ENCODE peak calls at places on chromosomes 3 and 15, in nine cellular contexts. P is Peyer's patch; Y is prostate gland; K is cardiac muscle cell; T is body of pancreas; Q is neural progenitor cell; S is vagina; X is CD8-positive, alpha-beta T cell; C is stomach. Z is an unnamed sample.

GRCh38 chr15:85333132-85333831 is 47.1 kb upstream of the AKAP13 start:
- DNase-seq in P (no peak), Y (no peak), K (peak; percentile 96), T (no peak), Q (no peak), S (no peak), X (no peak), C (no peak), Z (no peak)

GRCh38 chr3:40631341-40631995 is 106.7 kb downstream of the ZNF621 start:
- DNase-seq in P (no peak), Y (peak; percentile 55), K (peak; percentile 6), T (no peak), Q (no peak), S (no peak), X (no peak), C (no peak), Z (no peak)

GRCh38 chr3:48938156-48938555 is 19.5 kb downstream of the ARIH2 start:
- DNase-seq in P (no peak), Y (no peak), K (no peak), T (no peak), Q (no peak), S (no peak), X (no peak), C (no peak), Z (no peak)

GRCh38 chr3:175413926-175414325 is 554.8 kb downstream of the NAALADL2 start:
- DNase-seq in P (no peak), Y (no peak), K (no peak), T (no peak), Q (no peak), S (no peak), X (no peak), C (no peak), Z (no peak)

GRCh38 chr3:62553811-62554210 is 180.5 kb upstream of the FEZF2 start:
- DNase-seq in P (no peak), Y (no peak), K (no peak), T (no peak), Q (no peak), S (no peak), X (no peak), C (no peak), Z (no peak)

GRCh38 chr15:26029146-26029545 is 166.0 kb upstream of the ATP10A start:
- DNase-seq in P (no peak), Y (no peak), K (no peak), T (no peak), Q (peak; percentile 54), S (peak; percentile 32), X (no peak), C (no peak), Z (no peak)

GRCh38 chr3:171838218-171838720 is 4.9 kb upstream of the TMEM212 start:
- DNase-seq in P (no peak), Y (no peak), K (peak; percentile 94), T (peak; percentile 18), Q (peak; percentile 31), S (no peak), X (no peak), C (no peak), Z (peak; percentile 74)

GRCh38 chr3:105868450-105868744 is 415 bp downstream of the CBLB start:
- DNase-seq in P (peak; percentile 49), Y (peak; percentile 38), K (peak; percentile 68), T (peak; percentile 69), Q (peak; percentile 83), S (peak; percentile 89), X (peak; percentile 16), C (peak; percentile 61), Z (peak; percentile 62)

GRCh38 chr3:128152419-128153155 is 694 bp upstream of the EEFSEC start:
- DNase-seq in P (no peak), Y (no peak), K (no peak), T (no peak), Q (no peak), S (no peak), X (no peak), C (no peak), Z (peak; percentile 48)

GRCh38 chr3:42721690-42722089 is 19.1 kb upstream of the HHATL start:
- DNase-seq in P (no peak), Y (no peak), K (no peak), T (no peak), Q (no peak), S (no peak), X (no peak), C (no peak), Z (no peak)

GRCh38 chr15:100307241-100307855 is 34.4 kb downstream of the ADAMTS17 start:
- DNase-seq in P (no peak), Y (no peak), K (no peak), T (no peak), Q (no peak), S (peak; percentile 82), X (no peak), C (no peak), Z (no peak)

GRCh38 chr3:113968986-113969385 is 21.2 kb downstream of the ZDHHC23 start:
- DNase-seq in P (no peak), Y (no peak), K (peak; percentile 83), T (no peak), Q (no peak), S (no peak), X (no peak), C (no peak), Z (peak; percentile 4)

GRCh38 chr3:158539414-158540014 is 31.5 kb upstream of the MLF1 start:
- DNase-seq in P (no peak), Y (peak; percentile 5), K (peak; percentile 74), T (peak; percentile 45), Q (peak; percentile 31), S (no peak), X (peak; percentile 6), C (peak; percentile 34), Z (peak; percentile 32)

GRCh38 chr15:40846846-40847224 is 3.0 kb downstream of the SPINT1 start:
- DNase-seq in P (no peak), Y (no peak), K (no peak), T (no peak), Q (no peak), S (no peak), X (no peak), C (peak; percentile 46), Z (no peak)

GRCh38 chr3:192892981-192893827 is 24.5 kb downstream of the MB21D2 start:
- DNase-seq in P (peak; percentile 60), Y (peak; percentile 10), K (peak; percentile 83), T (peak; percentile 49), Q (peak; percentile 33), S (no peak), X (peak; percentile 13), C (no peak), Z (peak; percentile 89)

GRCh38 chr3:107716734-107717133 is 194.0 kb downstream of the BBX start:
- DNase-seq in P (no peak), Y (no peak), K (no peak), T (no peak), Q (no peak), S (no peak), X (no peak), C (no peak), Z (no peak)

GRCh38 chr15:38440353-38441129 is 13.4 kb upstream of the FAM98B start:
- DNase-seq in P (no peak), Y (peak; percentile 71), K (peak; percentile 84), T (peak; percentile 46), Q (peak; percentile 58), S (no peak), X (peak; percentile 27), C (peak; percentile 49), Z (peak; percentile 47)

DNA sequence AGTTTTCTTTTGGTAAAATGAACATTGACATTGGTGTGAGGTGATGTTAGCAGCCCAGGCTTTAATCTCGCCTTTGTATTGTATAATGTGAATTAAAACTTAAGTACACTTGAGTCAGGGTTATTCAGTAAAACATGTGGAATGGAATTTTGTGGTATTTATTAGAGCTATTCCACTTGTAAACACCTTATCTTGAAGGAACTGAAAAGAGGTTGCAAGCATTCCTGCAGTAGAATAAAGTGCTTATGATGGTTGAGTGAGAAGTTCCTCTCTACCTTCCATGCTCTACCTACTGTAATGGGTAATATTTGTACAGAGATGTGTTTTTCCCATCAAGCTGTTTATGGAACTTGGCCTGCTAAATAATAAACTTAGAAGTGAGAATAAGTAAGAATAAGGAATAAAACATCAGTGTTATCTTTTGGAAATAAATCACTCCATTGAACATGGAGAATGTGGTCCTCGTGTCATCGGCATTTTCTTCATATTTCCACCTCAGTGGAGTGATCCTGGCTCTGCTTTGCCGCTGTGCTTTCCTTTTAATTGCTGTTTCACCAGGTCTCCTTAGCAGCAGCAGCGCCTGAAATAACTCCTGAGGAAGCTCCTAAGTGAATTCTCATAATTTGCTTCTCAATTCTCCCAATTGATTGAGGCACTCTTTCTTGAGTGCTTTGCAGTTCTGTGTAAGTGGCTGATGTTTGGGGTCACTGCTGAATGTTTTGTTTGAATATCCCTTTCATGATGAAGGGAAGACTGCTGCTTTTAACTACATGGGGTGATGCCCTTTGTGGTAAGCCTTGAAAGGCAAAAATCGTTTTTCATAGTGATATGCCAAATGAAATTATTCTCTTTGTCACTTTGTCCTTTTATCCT is 36.3 kb downstream of the HMG20A start:
- DNase-seq in P (no peak), Y (no peak), K (no peak), T (no peak), Q (no peak), S (no peak), X (no peak), C (no peak), Z (no peak)
- H3K27ac ChIP-seq in P (no peak overlapping the region), Y (no peak overlapping the region), K (no peak overlapping the region), T (no peak overlapping the region), Q (no peak overlapping the region), S (peak overlapping the region; percentile 40), X (no peak overlapping the region), C (peak overlapping the region; percentile 67), Z (no peak overlapping the region)

GRCh38 chr3:197486861-197487260 is 68.9 kb downstream of the BDH1 start:
- DNase-seq in P (no peak), Y (peak; percentile 44), K (no peak), T (no peak), Q (no peak), S (no peak), X (no peak), C (no peak), Z (no peak)
- TF ChIP-seq CTCF in P (no peak), Y (no peak), K (no peak), T (no peak), Q (no peak), S (no peak), X (no peak), C (no peak), Z (no peak)

GRCh38 chr15:68815598-68815997 is 5.1 kb downstream of the ANP32A start:
- DNase-seq in P (no peak), Y (no peak), K (no peak), T (no peak), Q (no peak), S (peak; percentile 84), X (no peak), C (no peak), Z (no peak)
- H3K4me3 ChIP-seq in P (no peak overlapping the region), Y (no peak overlapping the region), K (no peak overlapping the region), T (no peak overlapping the region), Q (no peak overlapping the region), S (no peak overlapping the region), X (no peak overlapping the region), C (no peak overlapping the region), Z (no peak overlapping the region)

DNA sequence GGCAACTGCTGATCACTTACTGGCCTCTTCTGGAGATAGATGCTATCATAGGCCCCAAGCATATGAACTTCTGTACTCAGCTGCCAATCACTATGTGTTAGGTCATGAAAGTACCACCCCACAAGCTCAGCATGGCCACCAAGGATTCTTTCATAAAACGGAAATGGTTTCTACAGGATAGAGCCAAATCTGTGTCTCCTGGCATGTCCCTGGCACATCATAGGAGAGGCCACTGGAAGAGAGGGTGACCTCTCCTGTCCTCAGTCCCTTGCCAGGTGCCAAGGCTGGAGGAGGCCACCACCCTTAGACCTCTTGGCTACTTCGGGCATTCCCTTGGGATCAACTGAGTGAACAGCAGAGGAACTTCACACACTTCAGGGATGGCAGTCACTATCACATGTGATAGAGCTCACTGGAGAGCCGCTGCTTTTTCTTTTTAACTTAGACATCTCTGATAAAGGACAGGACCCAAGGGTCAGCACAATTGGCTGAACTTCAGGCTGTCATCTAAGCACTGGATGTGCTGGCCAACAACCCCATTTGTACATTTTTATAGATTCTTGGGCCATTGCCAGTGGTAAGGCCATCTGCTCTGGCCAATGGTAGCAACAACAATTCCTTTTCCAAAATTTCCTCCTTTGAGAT is 425.2 kb downstream of the SQOR start:
- DNase-seq in P (no peak), Y (no peak), K (no peak), T (peak; percentile 19), Q (no peak), S (no peak), X (no peak), C (no peak), Z (no peak)
- H3K27ac ChIP-seq in P (no peak overlapping the region), Y (no peak overlapping the region), K (no peak overlapping the region), T (no peak overlapping the region), Q (no peak overlapping the region), S (no peak overlapping the region), X (no peak overlapping the region), C (no peak overlapping the region), Z (no peak overlapping the region)